ENCODE peak calls at places on chromosomes 12 and 14, in six cellular contexts. B, Q, E, A, L and Y are unnamed samples. For H3K9me3, the result is how much of the 10 kb centered on the place peaks cover.

GRCh38 chr14:55438066-55438683 is 2.2 kb downstream of the TBPL2 start:
- DNase-seq in E (no peak), B (peak), L (no peak), Q (no peak), A (no peak), Y (peak)

GRCh38 chr12:6215932-6216494 is 15.8 kb downstream of the CD9 start:
- DNase-seq in A (peak), L (peak), E (peak), B (peak), Q (peak), Y (no peak)

GRCh38 chr14:63860146-63860545 is 7.3 kb downstream of the SYNE2 start:
- DNase-seq in L (no peak), A (no peak), Q (no peak), B (no peak), E (no peak), Y (no peak)

GRCh38 chr12:112590281-112590680 is 171.5 kb downstream of the PTPN11 start:
- DNase-seq in Q (no peak), B (no peak), E (no peak), L (no peak), A (no peak), Y (no peak)

GRCh38 chr14:78071016-78071549 is 99.1 kb upstream of the NRXN3 start:
- DNase-seq in E (no peak), Q (no peak), B (no peak), A (no peak), L (no peak), Y (no peak)

GRCh38 chr12:93016752-93017350 is 87.8 kb upstream of the EEA1 start:
- DNase-seq in A (no peak), L (no peak), B (no peak), Q (no peak), E (no peak), Y (no peak)

GRCh38 chr14:44952391-44953110 is 9.2 kb downstream of the KLHL28 start:
- DNase-seq in A (no peak), E (no peak), B (no peak), Q (no peak), L (no peak), Y (no peak)

GRCh38 chr12:110858848-110859247 is 12.1 kb downstream of the CCDC63 start:
- DNase-seq in B (peak), L (no peak), Q (no peak), A (no peak), E (no peak), Y (no peak)

GRCh38 chr12:92745874-92746553 is 43.2 kb downstream of the PLEKHG7 start:
- DNase-seq in B (peak), Q (peak), L (peak), A (peak), E (peak), Y (no peak)

GRCh38 chr14:23153891-23154796 is 29.3 kb downstream of the SLC7A8 start:
- DNase-seq in Q (peak), L (peak), A (peak), E (peak), B (peak), Y (no peak)

GRCh38 chr12:78863482-78864427 is 819 bp upstream of the SYT1 start:
- DNase-seq in Q (peak), A (peak), E (peak), L (no peak), B (peak), Y (no peak)

GRCh38 chr12:19997996-19998395 is 370.3 kb upstream of the PDE3A start:
- DNase-seq in L (no peak), A (no peak), Q (no peak), B (no peak), E (no peak), Y (no peak)

GRCh38 chr12:61385771-61386170 is 874.4 kb upstream of the USP15 start:
- DNase-seq in L (no peak), E (no peak), B (no peak), A (no peak), Q (no peak), Y (no peak)

GRCh38 chr12:64304571-64304970 is 82.5 kb upstream of the KICS2 start:
- DNase-seq in L (no peak), A (no peak), Q (no peak), B (no peak), E (no peak), Y (no peak)

GRCh38 chr12:10331642-10332239 is 24.1 kb downstream of the KLRD1 start:
- DNase-seq in L (no peak), E (no peak), Q (no peak), B (peak), A (no peak), Y (peak)

GRCh38 chr12:66716522-66716921 is 37.6 kb upstream of the GRIP1 start:
- DNase-seq in E (no peak), B (no peak), L (no peak), A (no peak), Q (no peak), Y (no peak)

GRCh38 chr12:13041224-13041623 is 3.0 kb upstream of the FAM234B start:
- DNase-seq in A (no peak), L (no peak), E (no peak), Q (no peak), B (no peak), Y (no peak)

GRCh38 chr12:131112016-131112415 is 158.3 kb downstream of the ADGRD1 start:
- DNase-seq in B (no peak), E (no peak), Q (no peak), L (no peak), A (no peak), Y (no peak)

GRCh38 chr12:96720363-96720705 is 186.7 kb upstream of the NEDD1 start:
- DNase-seq in B (peak), A (peak), Q (no peak), L (no peak), E (no peak), Y (peak)

GRCh38 chr14:61337893-61338292 is 16.5 kb downstream of the PRKCH start:
- DNase-seq in L (peak), B (no peak), Q (no peak), E (no peak), A (peak), Y (no peak)

GRCh38 chr12:7638764-7639570 is 26.7 kb downstream of the APOBEC1 start:
- DNase-seq in E (peak), B (peak), L (peak), Q (peak), A (peak), Y (peak)

GRCh38 chr12:54419088-54419887 is at the start of gene ITGA5:
- DNase-seq in E (peak), A (peak), B (peak), Q (peak), L (peak), Y (no peak)

GRCh38 chr14:103931422-103931821 is 3.2 kb downstream of the TDRD9 start:
- DNase-seq in A (no peak), E (no peak), L (no peak), B (peak), Q (no peak), Y (no peak)

GRCh38 chr12:112169966-112170365 is 44.6 kb downstream of the TRAFD1 start:
- DNase-seq in Q (no peak), L (no peak), E (no peak), A (no peak), B (no peak), Y (no peak)

GRCh38 chr14:65263161-65263788 is 149.3 kb upstream of the FUT8 start:
- DNase-seq in A (no peak), Q (no peak), L (no peak), B (no peak), E (no peak), Y (no peak)

GRCh38 chr12:50924131-50924438 is 28.3 kb upstream of the HIGD1C start:
- DNase-seq in Q (no peak), L (no peak), B (no peak), E (no peak), A (no peak), Y (no peak)

DNA sequence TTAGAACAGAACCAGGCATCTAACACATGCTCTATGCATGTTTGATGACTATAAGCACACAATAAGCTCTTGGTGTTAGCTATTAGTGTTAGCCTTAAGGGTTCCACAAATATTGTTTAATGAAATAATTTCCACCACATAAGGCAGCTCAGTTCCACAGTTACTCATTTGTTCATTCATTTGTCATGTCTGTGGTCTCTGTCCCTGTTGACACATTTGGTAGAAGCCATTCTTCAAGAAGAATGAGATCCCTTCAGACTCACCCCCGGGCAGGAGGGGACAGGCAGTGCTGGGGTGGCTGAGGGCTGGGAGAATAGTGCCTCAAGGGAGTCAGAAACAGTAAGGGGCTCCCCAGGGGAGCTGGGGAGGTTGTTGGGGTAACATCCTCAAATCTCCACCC is 3.7 kb upstream of the FAIM2 start:
- DNase-seq in B (no peak), L (no peak), A (no peak), Q (no peak), E (no peak), Y (no peak)
- H3K9me3 ChIP-seq in B (under half), L (under half), A (under half), Q (under half), E (under half), Y (under half)

DNA sequence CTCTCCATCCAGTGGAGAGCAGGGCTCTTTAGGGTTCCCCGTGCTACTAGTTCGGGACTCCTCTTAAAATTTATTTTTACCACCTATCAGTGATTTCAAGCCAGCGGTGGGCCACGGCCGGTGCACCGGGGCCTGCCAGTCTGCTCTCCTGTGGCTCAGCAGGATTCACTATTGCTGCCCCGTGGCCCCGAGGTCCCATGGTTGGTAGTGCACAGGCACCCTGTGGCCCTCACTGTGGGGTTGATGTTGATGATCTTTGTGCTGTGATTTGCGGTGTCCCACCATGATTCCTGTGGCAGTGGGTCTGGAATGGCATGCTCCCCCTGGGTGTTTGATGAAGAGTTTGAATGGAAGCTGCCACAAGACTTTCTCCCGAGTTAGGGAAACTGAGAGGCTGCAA is 12.6 kb upstream of the MEG3 start:
- DNase-seq in B (no peak), Q (no peak), L (no peak), E (no peak), A (no peak), Y (no peak)
- H3K9me3 ChIP-seq in B (under half), Q (under half), L (under half), E (under half), A (under half), Y (under half)

GRCh38 chr12:14607561-14607960 is 39.9 kb upstream of the PLBD1 start:
- DNase-seq in Q (no peak), A (no peak), E (no peak), B (peak), L (no peak), Y (no peak)
- H3K9me3 ChIP-seq in Q (under half), A (half or more), E (under half), B (under half), L (half or more), Y (under half)

GRCh38 chr14:58071341-58071740 is 80.7 kb downstream of the ARMH4 start:
- DNase-seq in A (no peak), Q (no peak), B (peak), L (no peak), E (no peak), Y (no peak)

GRCh38 chr14:58077621-58078020 is 74.4 kb downstream of the ARMH4 start:
- DNase-seq in L (no peak), Q (no peak), E (no peak), B (peak), A (no peak), Y (no peak)

GRCh38 chr14:58078068-58078467 is 73.9 kb downstream of the ARMH4 start:
- DNase-seq in B (peak), A (no peak), E (no peak), L (no peak), Q (no peak), Y (no peak)

GRCh38 chr14:58072288-58073071 is 79.5 kb downstream of the ARMH4 start:
- DNase-seq in L (peak), B (peak), E (no peak), Q (peak), A (peak), Y (peak)

DNA sequence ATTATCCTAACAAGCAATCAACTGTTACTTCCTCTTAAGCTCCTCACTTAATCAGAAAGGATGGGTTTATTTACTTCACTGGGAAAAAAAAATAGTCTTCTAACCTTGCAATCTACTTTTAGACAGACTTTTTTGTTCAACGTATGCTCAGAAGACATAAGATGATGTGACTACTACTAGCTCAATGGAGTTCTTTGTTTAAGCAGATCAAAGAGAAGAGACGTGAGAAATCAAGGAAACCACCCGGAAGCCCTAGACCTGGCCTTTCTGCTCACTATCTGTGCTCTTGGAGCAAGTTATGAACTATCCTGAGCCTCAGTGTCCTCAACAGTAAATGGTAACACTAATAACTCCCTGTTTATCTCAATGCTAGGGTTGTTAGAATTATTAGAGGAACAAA is 78.5 kb downstream of the ARMH4 start:
- DNase-seq in A (no peak), L (no peak), Q (no peak), E (no peak), B (no peak), Y (no peak)
- H3K9me3 ChIP-seq in A (under half), L (under half), Q (under half), E (under half), B (under half), Y (under half)

GRCh38 chr12:73225371-73225937 is 953.3 kb downstream of the TRHDE start:
- DNase-seq in Q (no peak), A (no peak), B (no peak), E (no peak), L (no peak), Y (no peak)

GRCh38 chr12:73225941-73226340 is 953.8 kb downstream of the TRHDE start:
- DNase-seq in Q (no peak), A (no peak), L (no peak), B (no peak), E (no peak), Y (no peak)

GRCh38 chr12:73221836-73222235 is 949.7 kb downstream of the TRHDE start:
- DNase-seq in A (no peak), Q (no peak), E (no peak), B (no peak), L (no peak), Y (no peak)

GRCh38 chr12:73221398-73221797 is 949.2 kb downstream of the TRHDE start:
- DNase-seq in A (no peak), Q (no peak), B (no peak), E (no peak), L (no peak), Y (no peak)

DNA sequence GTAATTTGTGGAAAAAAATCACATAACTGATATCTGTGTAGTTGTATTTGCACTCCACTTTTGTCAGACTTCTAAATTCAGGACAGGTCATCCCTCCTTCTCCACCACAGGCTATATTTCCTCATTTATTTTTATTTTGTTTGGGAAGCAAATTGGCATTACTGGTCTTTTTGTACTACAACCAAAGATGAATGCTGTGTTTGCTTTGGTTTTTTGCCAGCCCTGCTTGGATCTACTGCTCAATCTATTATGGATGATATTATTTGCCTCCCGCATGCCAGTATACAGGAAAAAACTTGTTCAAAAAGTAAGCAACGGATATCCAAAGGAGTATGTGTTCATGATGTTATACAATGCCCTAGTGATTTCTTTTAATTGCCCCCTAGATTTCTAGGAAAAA is 948.8 kb downstream of the TRHDE start:
- DNase-seq in E (no peak), B (no peak), L (no peak), Q (no peak), A (no peak), Y (no peak)
- H3K9me3 ChIP-seq in E (under half), B (under half), L (under half), Q (under half), A (under half), Y (under half)

DNA sequence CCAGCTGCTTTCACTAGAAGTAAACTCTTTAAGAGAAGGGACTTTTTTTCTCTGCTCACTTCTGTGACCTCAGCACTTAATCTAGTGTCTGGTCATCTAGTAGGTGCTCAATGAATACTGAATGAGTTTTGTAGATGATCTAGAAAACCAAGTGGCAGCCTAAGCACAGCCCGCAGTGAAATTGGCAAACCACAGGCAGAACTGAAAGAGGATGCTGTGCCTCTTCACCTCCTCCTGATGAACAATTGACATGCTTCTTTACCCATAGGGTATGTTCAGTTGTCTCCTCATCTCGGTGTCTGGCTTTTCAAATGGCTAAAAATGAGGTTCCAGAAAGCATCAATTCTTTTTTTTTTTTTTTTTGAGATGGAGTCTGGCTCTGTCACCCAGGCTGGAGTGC is 399.5 kb downstream of the RMST start:
- DNase-seq in B (no peak), E (no peak), Q (no peak), A (no peak), L (no peak), Y (no peak)
- H3K9me3 ChIP-seq in B (under half), E (under half), Q (under half), A (under half), L (under half), Y (under half)

DNA sequence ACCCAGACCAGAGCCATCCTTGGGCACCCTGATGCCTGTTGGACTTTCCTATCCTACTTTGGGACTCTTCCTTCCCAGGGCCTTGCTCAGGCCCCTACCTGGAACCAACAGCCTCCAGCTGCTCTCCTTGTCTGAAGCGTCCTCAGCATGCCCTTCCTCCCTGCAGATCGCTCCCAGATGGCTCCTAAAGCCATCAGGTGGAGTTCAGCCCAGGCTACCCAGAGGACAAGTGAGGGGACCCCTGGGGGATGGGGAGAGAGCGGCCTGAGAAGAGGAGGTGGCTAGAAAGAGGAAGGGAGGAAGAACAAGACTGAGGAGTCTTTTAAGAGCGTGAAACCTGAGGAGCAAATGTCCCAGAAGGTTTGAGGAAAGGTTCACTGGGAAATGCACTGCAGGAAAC is 236.6 kb downstream of the ZFP36L1 start:
- DNase-seq in Q (peak), B (no peak), E (no peak), A (no peak), L (no peak), Y (no peak)
- H3K9me3 ChIP-seq in Q (under half), B (under half), E (under half), A (under half), L (under half), Y (under half)

DNA sequence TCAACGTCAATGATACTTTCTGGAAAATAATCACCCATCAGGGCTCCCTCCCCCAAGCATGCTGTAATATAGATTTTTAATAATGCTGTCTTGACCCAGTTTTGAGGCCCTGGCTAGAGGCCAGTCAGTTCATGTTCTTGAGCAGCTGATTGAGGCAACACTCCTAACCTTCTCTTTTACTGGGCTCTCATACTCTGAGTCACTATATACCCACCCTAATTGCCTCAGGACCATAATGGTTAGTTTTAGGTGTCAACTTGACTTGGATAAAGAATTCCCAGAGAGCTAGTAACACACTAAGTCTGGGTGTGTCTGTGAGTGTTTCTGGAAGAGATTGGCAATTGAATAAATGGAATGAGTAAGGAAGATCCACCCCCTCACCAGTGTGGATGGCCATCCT is 527.0 kb upstream of the ATP2B1 start:
- DNase-seq in E (no peak), Q (no peak), A (no peak), L (no peak), B (peak), Y (no peak)
- H3K9me3 ChIP-seq in E (under half), Q (under half), A (under half), L (under half), B (under half), Y (under half)

DNA sequence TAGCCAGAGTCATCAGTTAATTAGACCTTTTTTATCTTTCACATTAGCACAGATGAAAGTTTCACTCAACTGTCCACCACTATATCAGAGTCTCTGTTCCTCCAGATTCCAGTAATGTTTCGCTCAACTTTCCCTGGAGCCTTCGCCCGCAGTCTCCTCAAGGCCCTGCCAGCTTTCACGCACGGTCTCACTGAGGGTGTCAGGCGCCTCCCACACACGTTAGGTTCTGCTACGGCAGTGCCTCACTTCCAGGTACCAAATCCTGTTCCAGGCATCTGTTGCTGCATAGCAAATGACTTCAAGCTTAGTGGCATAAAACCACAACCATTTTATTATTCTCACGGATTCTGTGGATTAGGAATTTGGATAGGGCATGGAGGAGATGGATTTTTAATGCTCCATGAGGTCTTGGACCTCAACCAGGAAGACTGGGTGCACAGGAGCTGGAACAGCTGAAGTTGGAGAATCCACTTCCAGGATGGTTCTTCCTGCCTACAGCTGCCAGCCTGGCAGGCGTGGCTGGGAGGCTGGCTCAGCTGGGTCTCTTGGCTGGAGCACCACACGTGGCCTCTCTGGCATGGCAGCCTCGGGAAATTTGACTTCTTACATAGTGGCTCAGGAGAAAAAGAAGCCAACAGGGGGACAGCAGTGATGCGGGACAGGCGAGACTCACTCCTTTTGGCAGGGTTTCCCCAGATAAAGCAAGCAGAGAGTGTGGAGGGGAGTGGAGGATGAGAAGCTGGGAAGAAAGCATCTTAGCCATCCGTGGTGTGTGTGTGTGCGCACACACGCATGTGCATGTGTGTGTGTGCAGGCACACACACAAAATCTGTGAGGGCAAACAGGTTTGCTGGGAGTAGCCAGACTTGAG is 21.3 kb upstream of the BCDIN3D start:
- DNase-seq in B (no peak), Q (no peak), L (no peak), A (no peak), E (no peak), Y (peak)
- H3K9me3 ChIP-seq in B (under half), Q (under half), L (under half), A (under half), E (under half), Y (under half)